ENCODE peak calls at places on chromosome 22, in four cellular contexts. K is activated T-helper 1 cell treated with Interleukin-2 at 50 U/mL for 16 hours; Q is hippocampal formation; H is stimulated activated CD8-positive, alpha-beta memory T cell treated with anti-CD3 and anti-CD28 coated beads, Interleukin-15, amount 100 ng/mL, for 4 hours. A is an unnamed sample.

GRCh38 chr22:46754110-46754799 is 8.2 kb upstream of the TBC1D22A start:
- DNase-seq in K (no peak), Q (no peak), H (no peak), A (no peak)

GRCh38 chr22:39233736-39234120 is 11.1 kb downstream of the PDGFB start:
- DNase-seq in K (no peak), Q (no peak), H (no peak), A (no peak)

GRCh38 chr22:24957043-24957442 is 4.5 kb downstream of the KIAA1671 start:
- DNase-seq in K (no peak), Q (no peak), H (no peak), A (no peak)

GRCh38 chr22:23514317-23515038 is 65.6 kb downstream of the IGLL1 start:
- DNase-seq in K (no peak), Q (no peak), H (no peak), A (no peak)

GRCh38 chr22:37708580-37709444 is 12.0 kb downstream of the TRIOBP start:
- DNase-seq in K (no peak), Q (no peak), H (no peak), A (no peak)

GRCh38 chr22:41367680-41368542 is 13.8 kb upstream of the TEF start:
- DNase-seq in K (no peak), Q (peak; percentile 62), H (no peak), A (no peak)

GRCh38 chr22:43818981-43819690 is 7.0 kb upstream of the EFCAB6 start:
- DNase-seq in K (no peak), Q (no peak), H (no peak), A (no peak)

GRCh38 chr22:42769574-42770447 is 49.1 kb upstream of the A4GALT start:
- DNase-seq in K (no peak), Q (no peak), H (no peak), A (no peak)

GRCh38 chr22:23762866-23763578 is at the start of gene C22orf15:
- DNase-seq in K (no peak), Q (no peak), H (no peak), A (no peak)

GRCh38 chr22:46699091-46699490 is 39.0 kb downstream of the CERK start:
- DNase-seq in K (no peak), Q (no peak), H (no peak), A (no peak)

GRCh38 chr22:18109410-18110193 is 1.0 kb upstream of the TUBA8 start:
- DNase-seq in K (no peak), Q (no peak), H (no peak), A (no peak)

GRCh38 chr22:50049299-50050195 is 8.6 kb downstream of the TTLL8 start:
- DNase-seq in K (no peak), Q (no peak), H (no peak), A (no peak)

GRCh38 chr22:35467788-35468187 is 67.8 kb downstream of the MCM5 start:
- DNase-seq in K (no peak), Q (peak; percentile 65), H (no peak), A (no peak)

GRCh38 chr22:22753526-22754267 is 109.3 kb downstream of the GGTLC2 start:
- DNase-seq in K (peak; percentile 64), Q (no peak), H (peak; percentile 64), A (no peak)

GRCh38 chr22:44407404-44408226 is 90.4 kb downstream of the RTL6 start:
- DNase-seq in K (no peak), Q (no peak), H (no peak), A (no peak)

GRCh38 chr22:43707650-43708049 is 104.5 kb downstream of the EFCAB6 start:
- DNase-seq in K (no peak), Q (no peak), H (no peak), A (no peak)

GRCh38 chr22:19965771-19966709 is 24.4 kb upstream of the TXNRD2 start:
- DNase-seq in K (no peak), Q (no peak), H (no peak), A (no peak)

GRCh38 chr22:49333206-49333605 is 494.5 kb downstream of the BRD1 start:
- DNase-seq in K (no peak), Q (no peak), H (no peak), A (no peak)

GRCh38 chr22:47121791-47122190 is 359.3 kb downstream of the TBC1D22A start:
- DNase-seq in K (no peak), Q (no peak), H (no peak), A (no peak)

GRCh38 chr22:19336133-19337075 is 44.9 kb upstream of the CLTCL1 start:
- DNase-seq in K (no peak), Q (no peak), H (no peak), A (no peak)

GRCh38 chr22:43474161-43475101 is 62.6 kb downstream of the MPPED1 start:
- DNase-seq in K (no peak), Q (no peak), H (no peak), A (no peak)

GRCh38 chr22:31732089-31732829 is 17.7 kb downstream of the PRR14L start:
- DNase-seq in K (no peak), Q (no peak), H (no peak), A (no peak)

GRCh38 chr22:23925020-23925606 is 30.9 kb downstream of the MIF start:
- DNase-seq in K (no peak), Q (no peak), H (no peak), A (no peak)

GRCh38 chr22:19035474-19036228 is 86.6 kb downstream of the DGCR2 start:
- DNase-seq in K (no peak), Q (no peak), H (no peak), A (no peak)

GRCh38 chr22:49664371-49664881 is 163.2 kb downstream of the BRD1 start:
- DNase-seq in K (no peak), Q (no peak), H (no peak), A (no peak)

GRCh38 chr22:23116506-23117263 is 25.1 kb downstream of the RSPH14 start:
- DNase-seq in K (no peak), Q (no peak), H (no peak), A (no peak)

GRCh38 chr22:19892249-19892879 is 37.7 kb upstream of the GNB1L start:
- DNase-seq in K (peak; percentile 50), Q (no peak), H (no peak), A (no peak)

GRCh38 chr22:21961886-21962654 is 9.4 kb upstream of the PPM1F start:
- DNase-seq in K (no peak), Q (no peak), H (no peak), A (no peak)

GRCh38 chr22:46865642-46866041 is 103.2 kb downstream of the TBC1D22A start:
- DNase-seq in K (no peak), Q (no peak), H (no peak), A (no peak)

GRCh38 chr22:42937164-42937854 is 77.6 kb downstream of the PACSIN2 start:
- DNase-seq in K (no peak), Q (no peak), H (no peak), A (no peak)

GRCh38 chr22:37806409-37807338 is 1.1 kb upstream of the GCAT start:
- DNase-seq in K (no peak), Q (no peak), H (no peak), A (no peak)